ENCODE peak calls at places on chromosomes 12 and 14, in ten cellular contexts. S, U, M, K, V, X, A, P, N and E are unnamed samples.

GRCh38 chr14:38053684-38054083 is 154.0 kb upstream of the SSTR1 start:
- DNase-seq in N (no peak), X (no peak), S (peak), A (no peak), V (no peak), P (no peak), U (no peak), M (no peak), K (no peak), E (peak)

GRCh38 chr14:47278233-47278842 is 397.1 kb downstream of the MDGA2 start:
- DNase-seq in N (peak), S (peak), M (no peak), A (no peak), X (peak), U (peak), K (peak), V (no peak), P (peak), E (peak)

GRCh38 chr12:49121047-49121696 is 10.0 kb downstream of the TUBA1B start:
- DNase-seq in K (peak), P (peak), A (peak), X (peak), S (peak), V (no peak), N (peak), M (no peak), U (peak), E (peak)

GRCh38 chr14:105419305-105420091 is at the start of gene MTA1:
- DNase-seq in K (peak), N (peak), V (no peak), A (no peak), X (no peak), U (peak), M (peak), S (no peak), P (peak), E (no peak)

GRCh38 chr14:92783813-92784431 is 10.2 kb upstream of the GOLGA5 start:
- DNase-seq in M (no peak), K (peak), A (peak), U (peak), X (peak), S (peak), N (no peak), V (no peak), P (peak), E (peak)

GRCh38 chr12:132403636-132404434 is 74.4 kb upstream of the GALNT9 start:
- DNase-seq in A (no peak), X (no peak), S (no peak), K (no peak), P (no peak), V (no peak), M (peak), U (no peak), N (no peak), E (no peak)

GRCh38 chr12:63006536-63006935 is 71.6 kb upstream of the PPM1H start:
- DNase-seq in S (peak), N (no peak), X (no peak), A (no peak), K (no peak), U (no peak), M (no peak), P (no peak), V (no peak), E (no peak)

GRCh38 chr14:54002653-54003052 is 46.0 kb upstream of the BMP4 start:
- DNase-seq in U (no peak), V (no peak), X (peak), N (no peak), K (no peak), S (peak), M (no peak), A (peak), P (no peak), E (no peak)

GRCh38 chr12:26121841-26122680 is 2.8 kb downstream of the BHLHE41 start:
- DNase-seq in P (no peak), N (no peak), A (peak), V (no peak), S (peak), U (peak), K (no peak), X (no peak), M (no peak), E (no peak)

GRCh38 chr12:29517265-29517664 is 19.8 kb upstream of the OVCH1 start:
- DNase-seq in X (no peak), M (no peak), V (no peak), P (peak), U (peak), N (no peak), A (no peak), S (no peak), K (peak), E (no peak)

GRCh38 chr12:61993734-61994345 is 266.4 kb upstream of the USP15 start:
- DNase-seq in P (peak), S (peak), X (no peak), M (no peak), K (peak), U (peak), A (no peak), N (no peak), V (no peak), E (peak)

GRCh38 chr12:51869490-51869865 is 18.4 kb upstream of the ANKRD33 start:
- DNase-seq in S (no peak), M (peak), V (no peak), N (no peak), X (no peak), U (no peak), K (no peak), P (no peak), A (no peak), E (no peak)

GRCh38 chr14:99937475-99938244 is 127.6 kb upstream of the EVL start:
- DNase-seq in M (no peak), V (no peak), P (no peak), K (peak), X (no peak), U (peak), A (no peak), N (no peak), S (no peak), E (no peak)

GRCh38 chr12:106094304-106094703 is 44.5 kb downstream of the NUAK1 start:
- DNase-seq in N (no peak), S (no peak), V (no peak), U (no peak), K (no peak), M (no peak), X (no peak), P (no peak), A (no peak), E (no peak)

GRCh38 chr12:119061208-119061796 is 80.0 kb downstream of the SRRM4 start:
- DNase-seq in M (no peak), X (peak), A (peak), K (peak), V (no peak), U (peak), N (peak), S (peak), P (peak), E (peak)

GRCh38 chr12:64718649-64719048 is 40.6 kb downstream of the GNS start:
- DNase-seq in X (no peak), N (no peak), U (no peak), S (no peak), V (no peak), A (no peak), K (no peak), P (no peak), M (no peak), E (no peak)

GRCh38 chr14:58637391-58638230 is at the start of gene DACT1:
- DNase-seq in U (peak), S (peak), A (peak), V (peak), K (peak), M (peak), N (peak), P (peak), X (peak), E (peak)

GRCh38 chr12:65229441-65229840 is 49.0 kb upstream of the MSRB3 start:
- DNase-seq in A (peak), N (no peak), U (no peak), M (no peak), P (no peak), K (no peak), X (peak), V (no peak), S (peak), E (peak)

GRCh38 chr12:53048033-53048779 is 1.7 kb upstream of the TNS2 start:
- DNase-seq in N (peak), M (no peak), K (peak), P (peak), X (no peak), U (peak), S (no peak), A (no peak), V (no peak), E (peak)

GRCh38 chr12:118068361-118068958 is 7.5 kb upstream of the WSB2 start:
- DNase-seq in M (no peak), X (no peak), U (no peak), V (no peak), N (no peak), S (no peak), K (no peak), P (no peak), A (no peak), E (no peak)

GRCh38 chr12:64976131-64976530 is 145.0 kb downstream of the WIF1 start:
- DNase-seq in P (peak), U (no peak), N (no peak), M (no peak), K (no peak), A (no peak), V (no peak), S (no peak), X (no peak), E (peak)

GRCh38 chr12:85947286-85947685 is 73.2 kb downstream of the NTS start:
- DNase-seq in V (no peak), U (no peak), S (no peak), K (no peak), N (no peak), P (no peak), M (no peak), X (no peak), A (no peak), E (no peak)

GRCh38 chr12:22709292-22709691 is 84.3 kb downstream of the ETNK1 start:
- DNase-seq in U (no peak), K (no peak), P (peak), A (peak), N (no peak), V (no peak), M (no peak), X (no peak), S (peak), E (peak)

GRCh38 chr12:40907115-40907521 is 214.9 kb downstream of the CNTN1 start:
- DNase-seq in S (peak), U (no peak), A (no peak), X (peak), N (no peak), K (no peak), V (no peak), P (no peak), M (no peak), E (peak)

GRCh38 chr12:80045594-80045993 is 53.7 kb upstream of the OTOGL start:
- DNase-seq in U (no peak), V (no peak), A (peak), N (no peak), P (no peak), S (peak), K (no peak), X (peak), M (no peak), E (peak)

GRCh38 chr14:100610511-100611217 is 23.4 kb upstream of the BEGAIN start:
- DNase-seq in M (peak), U (peak), V (no peak), A (no peak), S (peak), N (no peak), P (no peak), K (no peak), X (peak), E (no peak)

GRCh38 chr12:1920971-1921370 is 2.5 kb upstream of the CACNA2D4 start:
- DNase-seq in U (no peak), P (no peak), K (no peak), N (peak), M (peak), A (no peak), S (no peak), X (no peak), V (no peak), E (no peak)

GRCh38 chr14:49593016-49593415 is 5.7 kb upstream of the LRR1 start:
- DNase-seq in P (no peak), X (peak), S (peak), A (peak), M (no peak), U (no peak), V (no peak), N (no peak), K (peak), E (no peak)

GRCh38 chr12:57237653-57237951 is 8.1 kb downstream of the SHMT2 start:
- DNase-seq in V (no peak), P (no peak), S (no peak), U (no peak), X (no peak), A (no peak), N (no peak), K (no peak), M (no peak), E (no peak)

GRCh38 chr12:92462049-92462448 is 240.7 kb upstream of the PLEKHG7 start:
- DNase-seq in A (no peak), X (peak), U (peak), M (no peak), K (peak), N (no peak), S (peak), V (no peak), P (no peak), E (no peak)

GRCh38 chr12:77924703-77925102 is 94.0 kb downstream of the NAV3 start:
- DNase-seq in N (no peak), P (no peak), X (peak), M (no peak), V (no peak), A (peak), K (no peak), S (peak), U (no peak), E (no peak)

GRCh38 chr14:75673345-75673744 is 12.3 kb downstream of the TTLL5 start:
- DNase-seq in P (no peak), N (no peak), S (no peak), K (no peak), M (no peak), A (no peak), V (no peak), X (no peak), U (no peak), E (no peak)

GRCh38 chr12:130948136-130948535 is 5.6 kb upstream of the ADGRD1 start:
- DNase-seq in X (no peak), P (peak), V (no peak), U (no peak), K (no peak), A (no peak), N (no peak), S (no peak), M (no peak), E (no peak)

GRCh38 chr14:63727231-63727735 is 582 bp downstream of the SGPP1 start:
- DNase-seq in S (peak), M (peak), N (peak), U (peak), X (peak), P (peak), K (peak), V (no peak), A (peak), E (no peak)

GRCh38 chr14:23113346-23114119 is 5.5 kb downstream of the CEBPE start:
- DNase-seq in N (no peak), M (no peak), A (peak), V (no peak), K (no peak), S (peak), P (no peak), X (no peak), U (no peak), E (peak)